ENCODE peak calls at places on chromosome 17, in four cellular contexts. H is colonic mucosa, R is fibroblast of lung, L is HCT116. U is an unnamed sample. For H3K9me3, the result is how much of the 10 kb centered on the place peaks cover.

GRCh38 chr17:27315322-27315721 is 21.4 kb downstream of the WSB1 start:
- DNase-seq in R (peak), H (peak), L (no peak), U (peak)

GRCh38 chr17:27540300-27541105 is 84.3 kb downstream of the KSR1 start:
- DNase-seq in R (peak), H (peak), L (no peak), U (peak)

GRCh38 chr17:6471531-6472465 is 27.5 kb downstream of the PIMREG start:
- DNase-seq in R (peak), L (no peak), H (no peak), U (no peak)

GRCh38 chr17:28282596-28282995 is 36.4 kb upstream of the TMEM97 start:
- DNase-seq in L (peak), R (peak), H (no peak), U (no peak)

GRCh38 chr17:55386931-55387330 is 34.7 kb downstream of the MMD start:
- DNase-seq in H (no peak), L (no peak), R (no peak), U (no peak)

GRCh38 chr17:71142333-71142732 is 973.0 kb downstream of the KCNJ2 start:
- DNase-seq in L (no peak), H (no peak), R (peak), U (no peak)

GRCh38 chr17:63275318-63275967 is 170.7 kb downstream of the CYB561 start:
- DNase-seq in R (peak), L (peak), H (no peak), U (no peak)

GRCh38 chr17:80891096-80892018 is 100.3 kb upstream of the CHMP6 start:
- DNase-seq in H (no peak), R (peak), L (peak), U (no peak)

GRCh38 chr17:32795339-32795979 is 81.5 kb downstream of the MYO1D start:
- DNase-seq in H (peak), L (no peak), R (no peak), U (no peak)

GRCh38 chr17:2175294-2175628 is 120.4 kb downstream of the HIC1 start:
- DNase-seq in H (no peak), L (no peak), R (no peak), U (no peak)

GRCh38 chr17:19833914-19834313 is 33.8 kb downstream of the ULK2 start:
- DNase-seq in L (no peak), H (no peak), R (no peak), U (no peak)

GRCh38 chr17:63552211-63552610 is 1.9 kb downstream of the DCAF7 start:
- DNase-seq in L (no peak), H (no peak), R (peak), U (no peak)

GRCh38 chr17:48751733-48752398 is 23.3 kb upstream of the HOXB13 start:
- DNase-seq in R (no peak), H (no peak), L (no peak), U (no peak)

GRCh38 chr17:55334285-55334684 is 69.5 kb downstream of the HLF start:
- DNase-seq in L (no peak), H (no peak), R (no peak), U (no peak)

GRCh38 chr17:30243568-30243967 is 8.1 kb upstream of the SLC6A4 start:
- DNase-seq in H (no peak), R (no peak), L (no peak), U (no peak)

GRCh38 chr17:15494821-15495220 is 27.4 kb upstream of the CDRT4 start:
- DNase-seq in L (no peak), R (no peak), H (no peak), U (no peak)

GRCh38 chr17:80307994-80308671 is 47.5 kb downstream of the RNF213 start:
- DNase-seq in L (no peak), H (no peak), R (no peak), U (no peak)

GRCh38 chr17:79988163-79988971 is 47.3 kb downstream of the TBC1D16 start:
- DNase-seq in R (peak), L (peak), H (peak), U (no peak)

GRCh38 chr17:38434178-38434665 is 6.0 kb downstream of the ARHGAP23 start:
- DNase-seq in R (no peak), L (no peak), H (no peak), U (no peak)

GRCh38 chr17:38436386-38436785 is 8.1 kb downstream of the ARHGAP23 start:
- DNase-seq in H (no peak), R (no peak), L (no peak), U (no peak)

GRCh38 chr17:38431343-38432145 is 3.3 kb downstream of the ARHGAP23 start:
- DNase-seq in L (no peak), R (no peak), H (no peak), U (no peak)

GRCh38 chr17:38439436-38439835 is 11.2 kb downstream of the ARHGAP23 start:
- DNase-seq in R (no peak), H (no peak), L (no peak), U (no peak)

GRCh38 chr17:38435795-38436194 is 7.5 kb downstream of the ARHGAP23 start:
- DNase-seq in L (no peak), R (no peak), H (no peak), U (no peak)
- H3K4me3 ChIP-seq in L (no peak), R (no peak), H (no peak), U (no peak)

DNA sequence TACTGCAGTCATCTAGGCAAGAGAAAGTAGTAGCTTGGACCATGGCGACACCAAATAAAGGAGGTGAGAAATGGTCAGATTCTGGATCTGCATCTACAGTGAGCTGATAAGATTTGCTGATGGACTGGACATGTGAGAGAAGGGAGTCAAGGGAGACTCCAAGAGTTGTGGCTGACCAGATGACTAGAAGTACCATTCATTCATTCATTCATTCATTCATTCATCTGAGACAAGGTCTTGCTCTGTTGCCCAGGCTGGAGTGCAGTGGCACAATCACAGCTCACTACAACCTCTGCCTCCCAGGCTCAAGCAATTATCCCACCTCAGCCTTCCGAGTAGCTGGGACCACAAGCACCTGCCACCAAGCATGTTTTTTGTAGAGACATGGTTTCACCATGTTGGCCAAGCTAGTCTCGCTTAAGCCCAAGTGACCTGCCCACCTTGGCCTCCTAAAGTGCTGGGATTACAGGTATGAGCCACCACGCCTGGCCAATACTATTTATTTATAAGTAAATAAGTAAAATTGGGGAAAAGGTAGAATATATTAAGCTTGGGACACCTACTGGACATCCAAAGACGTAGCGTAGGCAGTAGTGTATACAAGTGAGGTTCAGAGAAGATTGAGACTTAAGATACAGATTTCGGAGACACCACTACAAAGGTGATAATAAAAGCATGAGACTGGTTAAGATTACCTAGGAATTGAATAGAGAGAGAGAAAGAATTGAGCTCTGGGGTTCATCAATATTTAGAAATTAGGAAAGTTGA is 15.7 kb upstream of the RNF43 start:
- DNase-seq in R (no peak), H (no peak), L (no peak), U (no peak)
- TF ChIP-seq CTCF in R (no peak), H (no peak), L (peak), U (no peak)

DNA sequence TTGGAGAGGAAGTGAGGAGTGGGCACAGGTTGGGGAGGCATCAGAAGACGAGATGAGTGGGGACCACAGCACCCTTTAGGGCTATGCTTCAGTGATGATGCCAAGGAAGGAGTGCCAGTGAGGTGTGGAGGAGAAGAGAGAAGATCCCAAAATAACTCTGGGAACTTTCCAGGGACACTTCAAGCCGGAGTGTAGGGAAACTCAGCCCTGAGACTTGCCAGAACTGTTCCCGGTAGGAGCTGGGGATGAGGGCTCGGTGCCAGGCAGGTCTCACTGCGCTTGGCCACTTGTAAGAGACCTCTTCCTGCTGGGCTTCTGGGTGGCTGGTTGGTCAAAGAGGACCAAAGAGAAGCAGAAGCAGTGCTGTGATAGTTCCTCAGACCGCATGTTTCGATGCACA is 63.6 kb downstream of the SHISA6 start:
- DNase-seq in R (no peak), H (no peak), L (no peak), U (no peak)
- H3K9me3 ChIP-seq in R (under half), H (under half), L (under half), U (under half)

GRCh38 chr17:77887464-77888241 is 70.8 kb upstream of the TNRC6C start:
- DNase-seq in L (no peak), H (peak), R (peak), U (peak)
- H3K4me3 ChIP-seq in L (no peak), H (peak), R (peak), U (peak)

GRCh38 chr17:44970136-44970737 is 2.1 kb upstream of the C1QL1 start:
- DNase-seq in H (no peak), L (no peak), R (no peak), U (no peak)

GRCh38 chr17:44967026-44967906 is 837 bp downstream of the C1QL1 start:
- DNase-seq in H (no peak), L (no peak), R (no peak), U (no peak)

GRCh38 chr17:44969144-44969780 is 1.2 kb upstream of the C1QL1 start:
- DNase-seq in R (no peak), L (no peak), H (no peak), U (no peak)

GRCh38 chr17:44967907-44968224 is 237 bp downstream of the C1QL1 start:
- DNase-seq in R (no peak), L (no peak), H (no peak), U (no peak)

GRCh38 chr17:44968225-44969143 is at the start of gene C1QL1:
- DNase-seq in L (peak), R (peak), H (peak), U (peak)
- TF ChIP-seq CTCF in L (no peak), R (peak), H (no peak), U (no peak)

DNA sequence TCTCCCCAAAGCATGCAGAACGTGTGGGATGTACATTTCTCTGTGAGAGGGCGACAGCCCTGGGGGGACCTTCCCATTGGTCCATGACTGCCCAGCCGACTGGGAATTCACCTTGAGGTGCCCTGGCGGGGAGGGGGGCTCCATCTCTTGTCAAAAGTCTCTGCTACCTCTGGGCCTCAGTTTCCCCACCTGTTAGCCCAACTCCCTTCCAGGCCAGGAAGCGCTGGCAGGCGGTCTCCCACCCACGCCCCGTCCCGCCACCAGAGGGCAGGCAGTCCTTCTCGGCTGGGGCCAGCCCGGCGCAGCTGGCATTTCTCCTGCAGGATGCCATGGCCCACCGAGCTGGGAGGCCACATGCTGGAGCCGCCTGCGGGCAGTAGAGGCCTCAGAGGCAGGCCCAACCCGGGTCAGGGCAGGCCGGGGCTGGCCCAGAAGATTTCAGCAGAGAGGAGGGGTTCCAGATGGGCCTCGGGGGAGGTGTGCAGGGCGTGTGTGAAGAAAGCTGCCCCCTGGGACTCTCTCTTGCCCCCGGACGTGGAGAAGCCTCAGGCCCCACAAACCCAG is 16.6 kb downstream of the CD7 start:
- DNase-seq in L (no peak), R (peak), H (peak), U (peak)
- H3K9me3 ChIP-seq in L (under half), R (under half), H (under half), U (under half)

DNA sequence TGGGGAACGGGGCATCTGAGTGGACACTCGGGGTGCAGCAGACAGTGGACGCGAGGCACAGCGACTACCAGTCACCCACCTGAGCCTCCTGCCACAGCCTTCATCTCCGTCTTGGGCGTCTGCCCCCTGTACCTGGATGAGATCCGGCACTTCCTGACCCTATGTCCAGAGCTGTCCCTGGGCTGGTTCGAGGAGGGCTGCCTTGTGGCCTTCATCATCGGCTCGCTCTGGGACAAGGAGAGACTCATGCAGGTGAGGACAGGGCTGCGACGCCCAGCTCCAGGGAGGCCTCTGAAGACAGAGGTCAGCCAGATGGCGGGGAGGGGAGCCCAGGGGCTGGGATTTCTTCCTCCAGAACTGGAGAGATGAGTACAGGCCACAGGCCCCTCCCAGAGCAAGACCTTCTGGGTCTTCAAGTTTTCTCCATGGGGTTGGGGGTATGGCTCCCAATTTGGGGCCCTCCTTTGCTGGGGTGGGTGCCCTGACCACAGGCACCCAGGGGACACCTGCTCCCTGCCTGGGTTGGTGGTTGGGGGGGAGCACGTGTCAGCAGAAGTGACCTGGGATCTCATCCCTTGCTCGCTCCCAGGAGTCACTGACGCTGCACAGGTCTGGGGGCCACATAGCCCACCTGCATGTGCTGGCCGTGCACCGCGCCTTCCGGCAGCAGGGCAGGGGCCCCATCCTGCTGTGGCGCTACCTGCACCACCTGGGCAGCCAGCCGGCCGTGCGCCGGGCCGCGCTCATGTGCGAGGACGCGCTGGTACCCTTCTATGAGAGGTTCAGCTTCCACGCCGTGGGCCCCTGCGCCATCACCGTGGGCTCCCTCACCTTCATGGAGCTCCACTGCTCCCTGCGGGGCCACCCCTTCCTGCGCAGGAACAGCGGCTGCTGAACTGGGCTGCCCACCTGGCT is 1.9 kb downstream of the AANAT start:
- DNase-seq in R (no peak), L (no peak), H (no peak), U (no peak)
- H3K4me3 ChIP-seq in R (no peak), L (no peak), H (no peak), U (no peak)

GRCh38 chr17:17598003-17598402 is 6.5 kb upstream of the PEMT start:
- DNase-seq in R (no peak), H (no peak), L (no peak), U (no peak)
- TF ChIP-seq CTCF in R (no peak), H (no peak), L (no peak), U (no peak)

U was measured in prostate gland.